ENCODE peak calls at places on chromosomes 6 and 20, in six cellular contexts. E, B, Y, D, O and M are unnamed samples.

GRCh38 chr6:96899019-96899418 is 1.3 kb upstream of the NDUFAF4 start:
- DNase-seq in Y (no peak), D (peak), O (peak), B (no peak), E (no peak), M (peak)

GRCh38 chr20:50554694-50555579 is 44.8 kb downstream of the PTPN1 start:
- DNase-seq in O (no peak), E (no peak), B (no peak), Y (no peak), D (no peak), M (no peak)

GRCh38 chr20:6644818-6645620 is 122.5 kb upstream of the BMP2 start:
- DNase-seq in E (no peak), B (no peak), O (no peak), D (no peak), Y (no peak), M (no peak)

GRCh38 chr6:160137989-160138835 is 16.6 kb downstream of the SLC22A1 start:
- DNase-seq in Y (peak), O (peak), B (peak), D (peak), E (peak), M (peak)

GRCh38 chr6:146775227-146775626 is 176.5 kb downstream of the ADGB start:
- DNase-seq in Y (no peak), E (no peak), D (peak), B (no peak), O (no peak), M (no peak)

GRCh38 chr6:106461084-106461483 is 100.6 kb downstream of the CRYBG1 start:
- DNase-seq in E (no peak), O (no peak), Y (no peak), D (no peak), B (no peak), M (no peak)

GRCh38 chr20:57801046-57801445 is 91.2 kb upstream of the PMEPA1 start:
- DNase-seq in Y (no peak), D (no peak), E (no peak), O (no peak), B (no peak), M (no peak)

GRCh38 chr6:26184492-26184891 is 97.3 kb downstream of the HFE start:
- DNase-seq in B (no peak), Y (no peak), D (no peak), O (no peak), E (no peak), M (no peak)

GRCh38 chr6:134029495-134030455 is 22.6 kb downstream of the SLC2A12 start:
- DNase-seq in D (peak), Y (no peak), O (no peak), B (no peak), E (no peak), M (no peak)

GRCh38 chr6:111922454-111923297 is 49.4 kb upstream of the FYN start:
- DNase-seq in Y (peak), D (peak), B (no peak), O (no peak), E (no peak), M (no peak)

GRCh38 chr6:296151-297122 is 4.2 kb downstream of the DUSP22 start:
- DNase-seq in B (no peak), O (no peak), E (peak), Y (no peak), D (no peak), M (no peak)

GRCh38 chr6:105318660-105319059 is 84.2 kb downstream of the PREP start:
- DNase-seq in B (no peak), O (no peak), Y (no peak), D (peak), E (no peak), M (no peak)

GRCh38 chr20:5205348-5206210 is 78.8 kb downstream of the CDS2 start:
- DNase-seq in Y (peak), D (peak), O (peak), B (peak), E (peak), M (peak)

GRCh38 chr6:130969807-130970491 is 93.1 kb downstream of the EPB41L2 start:
- DNase-seq in E (no peak), D (peak), Y (no peak), B (peak), O (no peak), M (no peak)

GRCh38 chr6:168574699-168575195 is 133.8 kb downstream of the SMOC2 start:
- DNase-seq in Y (no peak), O (no peak), D (no peak), B (peak), E (no peak), M (no peak)

GRCh38 chr6:10862361-10862760 is 19.5 kb downstream of the GCM2 start:
- DNase-seq in D (no peak), Y (no peak), O (no peak), B (no peak), E (no peak), M (no peak)

GRCh38 chr6:42190784-42191183 is 4.0 kb downstream of the GUCA1B start:
- DNase-seq in Y (peak), D (peak), B (no peak), E (peak), O (no peak), M (no peak)

GRCh38 chr20:50093240-50093639 is 19.7 kb downstream of the UBE2V1 start:
- DNase-seq in E (no peak), O (no peak), B (no peak), Y (no peak), D (no peak), M (no peak)

GRCh38 chr6:147448212-147448611 is 60.3 kb upstream of the SAMD5 start:
- DNase-seq in B (no peak), Y (no peak), O (peak), D (no peak), E (peak), M (peak)

GRCh38 chr6:134683783-134684765 is 265.8 kb downstream of the ALDH8A1 start:
- DNase-seq in Y (no peak), O (no peak), D (peak), B (no peak), E (no peak), M (no peak)

GRCh38 chr20:52060794-52061714 is 130.5 kb downstream of the ZFP64 start:
- DNase-seq in E (no peak), O (no peak), Y (no peak), D (peak), B (no peak), M (no peak)
- TF ChIP-seq CTCF in E (no peak), O (no peak), Y (peak), D (peak), B (no peak), M (peak)

GRCh38 chr20:17968366-17969275 is at the start of the genes MGME1 and SNX5:
- DNase-seq in D (peak), B (peak), Y (peak), O (peak), E (peak), M (peak)
- TF ChIP-seq CTCF in D (no peak), B (no peak), Y (no peak), O (no peak), E (no peak), M (no peak)

GRCh38 chr6:117267766-117268534 is 2.6 kb downstream of the VGLL2 start:
- DNase-seq in E (no peak), O (no peak), B (no peak), D (no peak), Y (no peak), M (no peak)
- TF ChIP-seq CTCF in E (no peak), O (no peak), B (no peak), D (peak), Y (no peak), M (peak)

DNA sequence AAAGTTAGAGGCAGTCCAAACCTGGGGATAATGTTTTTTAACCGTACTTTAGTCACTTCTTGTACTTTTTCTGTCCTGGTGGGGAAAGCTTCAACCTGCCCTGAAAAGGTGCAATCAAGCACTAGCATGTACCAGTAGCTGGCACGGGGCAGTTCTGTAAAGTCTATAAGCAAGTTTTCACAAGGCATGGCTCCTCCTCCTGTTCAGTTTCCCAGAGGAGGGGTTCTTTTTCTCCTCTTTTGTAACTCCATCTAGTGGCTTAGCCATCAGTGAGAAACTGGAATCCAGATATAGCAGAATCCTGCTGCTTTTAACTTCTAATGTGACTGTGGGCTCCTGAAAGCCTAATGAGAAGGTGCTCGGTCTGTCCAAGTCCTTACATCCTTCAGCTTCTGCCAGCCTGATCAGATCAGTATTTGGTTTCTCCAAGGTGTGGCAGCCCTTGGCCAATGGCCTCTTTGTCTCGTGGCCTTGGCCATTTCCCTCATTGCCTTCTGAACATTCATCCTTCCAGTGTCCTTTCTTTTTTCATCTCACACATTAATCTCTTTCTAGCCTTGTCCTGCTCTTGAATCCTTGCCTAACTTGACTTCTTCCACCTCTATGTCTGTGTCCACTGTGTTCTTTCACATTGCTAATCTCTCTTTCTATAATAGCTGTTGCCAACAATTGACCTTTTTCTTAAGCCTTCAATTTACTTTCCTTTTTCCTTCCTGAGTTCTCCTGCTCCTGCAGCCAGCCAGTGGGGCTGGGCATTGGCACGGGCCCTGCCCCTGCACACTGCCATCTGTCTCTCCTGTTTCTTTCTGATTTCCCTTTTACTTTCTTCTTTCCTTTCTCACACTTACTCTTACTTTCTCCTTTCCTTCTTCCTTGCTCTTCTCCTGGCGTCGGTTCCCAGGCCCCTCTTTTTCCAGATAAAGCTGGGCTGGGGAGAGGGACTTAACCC is 222.0 kb upstream of the SYNCRIP start:
- DNase-seq in D (peak), E (peak), B (peak), O (no peak), Y (no peak), M (no peak)
- TF ChIP-seq CTCF in D (peak), E (no peak), B (no peak), O (no peak), Y (peak), M (no peak)

GRCh38 chr20:11098888-11099287 is 425.1 kb upstream of the JAG1 start:
- DNase-seq in D (no peak), E (no peak), O (no peak), B (no peak), Y (no peak), M (no peak)
- TF ChIP-seq CTCF in D (peak), E (no peak), O (no peak), B (no peak), Y (peak), M (no peak)